ENCODE peak calls at places on chromosomes 11 and 22, in nine cellular contexts. P is HCT116, E is H1, B is fibroblast of lung, Y is IMR-90, N is mammary epithelial cell, S is OCI-LY7, V is GM23338, C is neural progenitor cell. X is an unnamed sample. For H4K20me1, the result is how much of the 10 kb centered on the place peaks cover.

GRCh38 chr11:128733440-128734115 is 39.7 kb downstream of the FLI1 start:
- DNase-seq in P (no peak), E (peak), B (peak), Y (peak), N (no peak), S (peak), V (peak), C (peak), X (no peak)

GRCh38 chr11:43567396-43567975 is 113.1 kb upstream of the HSD17B12 start:
- DNase-seq in P (peak), E (no peak), B (peak), Y (peak), N (no peak), S (peak), V (peak), C (peak), X (no peak)

GRCh38 chr11:94926271-94926625 is 47.1 kb downstream of the CWC15 start:
- DNase-seq in P (no peak), E (no peak), B (peak), Y (peak), N (no peak), S (no peak), V (no peak), C (no peak), X (no peak)

GRCh38 chr11:64759722-64760719 is at the start of gene PYGM:
- DNase-seq in P (no peak), E (peak), B (peak), Y (no peak), N (no peak), S (no peak), V (peak), C (peak), X (no peak)

GRCh38 chr11:9855579-9856260 is 191.8 kb downstream of the SWAP70 start:
- DNase-seq in P (no peak), E (no peak), B (peak), Y (peak), N (no peak), S (peak), V (no peak), C (no peak), X (no peak)

GRCh38 chr11:112185883-112186282 is 10.6 kb downstream of the BCO2 start:
- DNase-seq in P (no peak), E (no peak), B (no peak), Y (no peak), N (no peak), S (no peak), V (no peak), C (no peak), X (peak)

GRCh38 chr11:73651661-73652045 is 5.3 kb downstream of the PLEKHB1 start:
- DNase-seq in P (no peak), E (no peak), B (no peak), Y (no peak), N (no peak), S (no peak), V (no peak), C (no peak), X (no peak)

GRCh38 chr11:59197990-59198389 is 14.7 kb downstream of the MPEG1 start:
- DNase-seq in P (no peak), E (no peak), B (peak), Y (peak), N (no peak), S (no peak), V (no peak), C (no peak), X (no peak)

GRCh38 chr11:102205805-102206204 is 95.6 kb downstream of the YAP1 start:
- DNase-seq in P (no peak), E (no peak), B (no peak), Y (no peak), N (no peak), S (no peak), V (no peak), C (no peak), X (no peak)

GRCh38 chr11:6061475-6061874 is 30.9 kb upstream of the OR56A1 start:
- DNase-seq in P (no peak), E (no peak), B (no peak), Y (no peak), N (no peak), S (no peak), V (no peak), C (no peak), X (no peak)

GRCh38 chr11:116173506-116173905 is 599.3 kb downstream of the BUD13 start:
- DNase-seq in P (no peak), E (no peak), B (no peak), Y (no peak), N (no peak), S (no peak), V (no peak), C (no peak), X (no peak)

GRCh38 chr11:134069426-134069921 is 602 bp downstream of the JAM3 start:
- DNase-seq in P (no peak), E (no peak), B (peak), Y (peak), N (no peak), S (no peak), V (peak), C (peak), X (no peak)

GRCh38 chr11:19370100-19370861 is 129.5 kb upstream of the E2F8 start:
- DNase-seq in P (no peak), E (no peak), B (peak), Y (peak), N (peak), S (no peak), V (no peak), C (no peak), X (peak)

GRCh38 chr11:10382518-10382917 is 72.5 kb upstream of the AMPD3 start:
- DNase-seq in P (peak), E (peak), B (no peak), Y (no peak), N (no peak), S (peak), V (peak), C (no peak), X (no peak)

GRCh38 chr11:121671276-121672168 is 218.8 kb upstream of the SORL1-AS1 start:
- DNase-seq in P (no peak), E (peak), B (peak), Y (peak), N (no peak), S (no peak), V (no peak), C (no peak), X (no peak)

GRCh38 chr22:24579242-24579569 is 13.7 kb downstream of the LRRC75B start:
- DNase-seq in P (no peak), E (no peak), B (no peak), Y (no peak), N (no peak), S (no peak), V (no peak), C (no peak), X (no peak)

GRCh38 chr11:107018902-107019493 is 722 bp upstream of the GUCY1A2 start:
- DNase-seq in P (no peak), E (peak), B (peak), Y (peak), N (peak), S (no peak), V (peak), C (peak), X (peak)

GRCh38 chr22:37804886-37805857 is 2.6 kb upstream of the GCAT start:
- DNase-seq in P (peak), E (peak), B (peak), Y (peak), N (peak), S (no peak), V (peak), C (peak), X (peak)

GRCh38 chr11:63767415-63768231 is 952 bp downstream of the ZFTA start:
- DNase-seq in P (peak), E (peak), B (peak), Y (peak), N (peak), S (peak), V (peak), C (peak), X (peak)

GRCh38 chr22:43148581-43148980 is 2.8 kb upstream of the TSPO start:
- DNase-seq in P (no peak), E (no peak), B (no peak), Y (no peak), N (peak), S (peak), V (no peak), C (no peak), X (no peak)

GRCh38 chr22:50445880-50446707 is 28.7 kb downstream of the SBF1 start:
- DNase-seq in P (no peak), E (no peak), B (no peak), Y (no peak), N (no peak), S (no peak), V (no peak), C (no peak), X (no peak)

GRCh38 chr11:92552942-92553341 is 328.3 kb downstream of the FAT3 start:
- DNase-seq in P (no peak), E (no peak), B (no peak), Y (peak), N (peak), S (no peak), V (no peak), C (no peak), X (no peak)

GRCh38 chr22:37776639-37777005 is 31.1 kb upstream of the GCAT start:
- DNase-seq in P (no peak), E (no peak), B (no peak), Y (no peak), N (no peak), S (no peak), V (no peak), C (no peak), X (no peak)

GRCh38 chr11:66277475-66278391 is at the start of gene CNIH2:
- DNase-seq in P (no peak), E (peak), B (no peak), Y (no peak), N (no peak), S (peak), V (peak), C (peak), X (no peak)

GRCh38 chr11:96314326-96315050 is 28.5 kb downstream of the MAML2 start:
- DNase-seq in P (peak), E (no peak), B (peak), Y (peak), N (peak), S (no peak), V (no peak), C (no peak), X (peak)

GRCh38 chr11:128341767-128342318 is 245.5 kb downstream of the ETS1 start:
- DNase-seq in P (no peak), E (no peak), B (no peak), Y (no peak), N (no peak), S (no peak), V (peak), C (peak), X (no peak)

GRCh38 chr22:48258841-48259240 is 1496.4 kb downstream of the TBC1D22A start:
- DNase-seq in P (no peak), E (no peak), B (no peak), Y (no peak), N (no peak), S (no peak), V (no peak), C (no peak), X (no peak)

GRCh38 chr11:27460158-27460565 is 12.4 kb downstream of the LGR4 start:
- DNase-seq in P (no peak), E (no peak), B (no peak), Y (no peak), N (no peak), S (no peak), V (no peak), C (no peak), X (no peak)

GRCh38 chr11:28701760-28702449 is 593.7 kb downstream of the METTL15 start:
- DNase-seq in P (peak), E (no peak), B (peak), Y (no peak), N (peak), S (no peak), V (no peak), C (no peak), X (peak)

GRCh38 chr22:35949243-35949642 is 79.4 kb downstream of the RBFOX2 start:
- DNase-seq in P (no peak), E (no peak), B (no peak), Y (no peak), N (no peak), S (no peak), V (no peak), C (no peak), X (no peak)

GRCh38 chr11:6259638-6260019 is at the start of gene CCKBR:
- DNase-seq in P (no peak), E (peak), B (no peak), Y (no peak), N (no peak), S (no peak), V (peak), C (peak), X (no peak)

GRCh38 chr22:49412236-49412635 is 415.4 kb downstream of the BRD1 start:
- DNase-seq in P (no peak), E (no peak), B (no peak), Y (no peak), N (no peak), S (no peak), V (no peak), C (no peak), X (no peak)

GRCh38 chr11:62577046-62577708 is 3.5 kb upstream of the EEF1G start:
- DNase-seq in P (no peak), E (no peak), B (no peak), Y (peak), N (no peak), S (no peak), V (no peak), C (no peak), X (no peak)

GRCh38 chr11:11036185-11037161 is 178.6 kb upstream of the ZBED5 start:
- DNase-seq in P (peak), E (no peak), B (peak), Y (peak), N (peak), S (peak), V (peak), C (peak), X (no peak)

GRCh38 chr11:45225277-45225676 is 60.9 kb downstream of the SYT13 start:
- DNase-seq in P (no peak), E (no peak), B (peak), Y (no peak), N (no peak), S (no peak), V (no peak), C (no peak), X (no peak)

GRCh38 chr11:61083601-61084147 is 18.6 kb upstream of the CD5 start:
- DNase-seq in P (no peak), E (no peak), B (no peak), Y (no peak), N (no peak), S (no peak), V (no peak), C (no peak), X (no peak)

GRCh38 chr11:61657566-61657965 is 22.6 kb upstream of the DAGLA start:
- DNase-seq in P (no peak), E (no peak), B (no peak), Y (no peak), N (peak), S (no peak), V (no peak), C (no peak), X (peak)

GRCh38 chr22:20811171-20811570 is 37.3 kb downstream of the SERPIND1 start:
- DNase-seq in P (no peak), E (no peak), B (no peak), Y (no peak), N (no peak), S (no peak), V (no peak), C (no peak), X (no peak)

GRCh38 chr11:74952752-74953151 is 3.7 kb downstream of the SPCS2 start:
- DNase-seq in P (no peak), E (no peak), B (no peak), Y (no peak), N (no peak), S (no peak), V (no peak), C (no peak), X (no peak)
- H4K20me1 ChIP-seq in P (under half), E (under half), B (under half), Y (half or more), N (under half), S (under half), V (under half), C (under half), X (under half)

DNA sequence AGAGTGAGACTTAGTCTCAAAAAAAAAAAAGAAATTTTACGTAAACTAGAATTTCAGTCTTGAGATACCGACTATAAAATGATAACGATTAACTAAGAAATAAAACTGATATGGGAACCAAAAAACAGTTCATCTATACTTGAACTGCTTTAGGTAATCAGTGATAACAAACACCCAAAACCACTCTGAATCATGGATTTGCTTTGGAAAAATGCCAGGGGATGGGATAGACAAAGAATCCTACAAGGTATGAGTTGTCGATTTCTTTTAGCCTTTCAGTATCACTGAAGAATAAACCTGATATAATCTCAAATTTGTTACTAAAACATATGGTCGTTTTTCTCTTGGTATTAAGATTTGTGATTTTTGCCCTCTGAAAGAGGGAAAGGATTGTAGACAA is 13.7 kb downstream of the CSTF3 start:
- DNase-seq in P (no peak), E (no peak), B (peak), Y (peak), N (peak), S (no peak), V (no peak), C (no peak), X (no peak)
- H4K20me1 ChIP-seq in P (under half), E (under half), B (under half), Y (half or more), N (under half), S (under half), V (half or more), C (half or more), X (half or more)

GRCh38 chr11:32100495-32100894 is 9.6 kb downstream of the RCN1 start:
- DNase-seq in P (no peak), E (no peak), B (peak), Y (peak), N (no peak), S (no peak), V (no peak), C (no peak), X (no peak)

GRCh38 chr11:32101791-32102190 is 10.9 kb downstream of the RCN1 start:
- DNase-seq in P (no peak), E (no peak), B (no peak), Y (no peak), N (no peak), S (no peak), V (no peak), C (no peak), X (no peak)

GRCh38 chr11:32099516-32099915 is 8.6 kb downstream of the RCN1 start:
- DNase-seq in P (no peak), E (no peak), B (no peak), Y (no peak), N (no peak), S (no peak), V (no peak), C (no peak), X (no peak)

GRCh38 chr11:32094931-32095330 is 4.1 kb downstream of the RCN1 start:
- DNase-seq in P (no peak), E (no peak), B (peak), Y (no peak), N (no peak), S (no peak), V (no peak), C (no peak), X (no peak)

GRCh38 chr11:32098142-32098903 is 7.4 kb downstream of the RCN1 start:
- DNase-seq in P (no peak), E (no peak), B (no peak), Y (no peak), N (no peak), S (no peak), V (no peak), C (no peak), X (peak)
- H4K20me1 ChIP-seq in P (under half), E (under half), B (under half), Y (half or more), N (under half), S (under half), V (under half), C (half or more), X (half or more)

DNA sequence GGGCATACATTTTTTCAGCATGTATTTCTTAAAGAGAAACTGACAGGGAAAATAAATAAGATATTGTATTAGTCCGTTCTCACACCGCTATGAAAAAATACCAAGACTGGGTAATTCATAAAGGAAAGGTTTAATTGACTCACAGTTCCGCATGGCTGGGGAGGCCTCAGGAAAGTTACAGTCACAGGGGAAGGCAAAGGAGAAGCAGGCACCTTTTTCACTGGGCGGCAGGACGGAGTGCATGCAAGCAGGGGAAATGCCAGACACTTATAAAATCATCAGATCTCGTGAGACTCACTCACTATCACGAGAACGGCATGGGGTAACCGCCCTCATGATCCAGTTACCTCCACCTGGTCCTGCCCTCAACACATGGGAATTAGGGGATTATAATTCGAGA is 44.2 kb downstream of the PPFIA1 start:
- DNase-seq in P (no peak), E (no peak), B (no peak), Y (no peak), N (no peak), S (peak), V (no peak), C (no peak), X (no peak)
- H4K20me1 ChIP-seq in P (under half), E (under half), B (under half), Y (under half), N (under half), S (under half), V (under half), C (under half), X (under half)

GRCh38 chr22:46993626-46994025 is 231.2 kb downstream of the TBC1D22A start:
- DNase-seq in P (no peak), E (no peak), B (no peak), Y (no peak), N (no peak), S (no peak), V (no peak), C (no peak), X (no peak)
- H4K20me1 ChIP-seq in P (under half), E (under half), B (under half), Y (under half), N (under half), S (under half), V (under half), C (under half), X (under half)

X was measured in PC-9.